ENCODE peak calls at places on chromosomes 12 and 14, in eight cellular contexts. Z is stromal cell of bone marrow; L is NCI-H345; Y is osteoblast; E is RWPE1; M is activated CD4-positive, alpha-beta T cell treated with anti-CD3 and anti-CD28 coated beads for 1 hour; P is ELR; G is stimulated activated CD4-positive, alpha-beta T cell treated with anti-CD3 and anti-CD28 coated beads, Interleukin-15, amount 100 ng/mL, for 1 hour. X is an unnamed sample.

GRCh38 chr12:122102331-122102730 is 23.8 kb downstream of the MLXIP start:
- DNase-seq in Z (peak; percentile 31), L (no peak), Y (no peak), E (no peak), M (no peak), P (no peak), G (no peak), X (no peak)

GRCh38 chr12:131831021-131831571 is 2.9 kb downstream of the MMP17 start:
- DNase-seq in Z (no peak), L (peak; percentile 69), Y (peak; percentile 92), E (no peak), M (no peak), P (peak; percentile 60), G (no peak), X (no peak)

GRCh38 chr12:101775814-101776213 is 36.6 kb upstream of the SYCP3 start:
- DNase-seq in Z (no peak), L (no peak), Y (no peak), E (no peak), M (no peak), P (no peak), G (no peak), X (no peak)

GRCh38 chr12:121217066-121217465 is 7.1 kb downstream of the P2RX4 start:
- DNase-seq in Z (no peak), L (no peak), Y (no peak), E (no peak), M (no peak), P (no peak), G (no peak), X (no peak)

GRCh38 chr12:3726455-3726854 is 26.5 kb downstream of the CRACR2A start:
- DNase-seq in Z (no peak), L (no peak), Y (no peak), E (no peak), M (no peak), P (no peak), G (no peak), X (no peak)

GRCh38 chr12:3520168-3520567 is 29.2 kb downstream of the PRMT8 start:
- DNase-seq in Z (no peak), L (peak; percentile 93), Y (no peak), E (no peak), M (no peak), P (no peak), G (no peak), X (no peak)

GRCh38 chr14:101477648-101478047 is 83.6 kb upstream of the DIO3 start:
- DNase-seq in Z (peak; percentile 13), L (no peak), Y (peak; percentile 89), E (peak; percentile 44), M (no peak), P (peak; percentile 20), G (no peak), X (no peak)

GRCh38 chr12:89883630-89884364 is 175.2 kb upstream of the ATP2B1 start:
- DNase-seq in Z (no peak), L (peak; percentile 91), Y (peak; percentile 76), E (no peak), M (no peak), P (no peak), G (no peak), X (no peak)

GRCh38 chr14:94052662-94053061 is 26.5 kb downstream of the OTUB2 start:
- DNase-seq in Z (no peak), L (no peak), Y (no peak), E (no peak), M (no peak), P (no peak), G (no peak), X (no peak)

GRCh38 chr14:103118663-103119404 is 4.4 kb upstream of the TNFAIP2 start:
- DNase-seq in Z (no peak), L (no peak), Y (no peak), E (no peak), M (no peak), P (no peak), G (no peak), X (no peak)

GRCh38 chr14:95222151-95222631 is 64.9 kb upstream of the DICER1 start:
- DNase-seq in Z (no peak), L (peak; percentile 9), Y (no peak), E (no peak), M (no peak), P (peak; percentile 55), G (no peak), X (no peak)

GRCh38 chr12:52369220-52369619 is 1.9 kb upstream of the KRT85 start:
- DNase-seq in Z (no peak), L (no peak), Y (peak; percentile 31), E (no peak), M (no peak), P (no peak), G (no peak), X (no peak)

GRCh38 chr14:28767239-28767850 is 758 bp downstream of the FOXG1 start:
- DNase-seq in Z (no peak), L (peak; percentile 34), Y (no peak), E (no peak), M (no peak), P (no peak), G (no peak), X (no peak)

GRCh38 chr12:83664650-83665049 is 977.9 kb downstream of the TMTC2 start:
- DNase-seq in Z (no peak), L (peak; percentile 77), Y (no peak), E (no peak), M (no peak), P (no peak), G (no peak), X (no peak)

GRCh38 chr14:76473381-76474263 is 97.7 kb downstream of the ESRRB start:
- DNase-seq in Z (peak; percentile 1), L (no peak), Y (no peak), E (peak; percentile 17), M (no peak), P (peak; percentile 6), G (no peak), X (no peak)

GRCh38 chr12:54984602-54985376 is at the start of gene TESPA1:
- DNase-seq in Z (no peak), L (no peak), Y (no peak), E (no peak), M (peak; percentile 73), P (no peak), G (peak; percentile 65), X (peak; percentile 75)

GRCh38 chr12:113134521-113134951 is 1.0 kb downstream of the RASAL1 start:
- DNase-seq in Z (no peak), L (peak; percentile 17), Y (peak; percentile 51), E (no peak), M (no peak), P (no peak), G (no peak), X (no peak)

GRCh38 chr12:25186038-25186787 is 8.7 kb downstream of the DNAI7 start:
- DNase-seq in Z (no peak), L (no peak), Y (peak; percentile 38), E (no peak), M (no peak), P (no peak), G (no peak), X (no peak)

GRCh38 chr12:71938728-71939385 is at the start of gene TPH2:
- DNase-seq in Z (no peak), L (peak; percentile 43), Y (peak; percentile 30), E (peak; percentile 37), M (no peak), P (peak; percentile 78), G (no peak), X (peak; percentile 10)

GRCh38 chr12:96015672-96016071 is 19.5 kb upstream of the HAL start:
- DNase-seq in Z (no peak), L (no peak), Y (no peak), E (no peak), M (no peak), P (peak; percentile 41), G (no peak), X (no peak)

GRCh38 chr12:84913151-84913550 is 552 bp upstream of the SLC6A15 start:
- DNase-seq in Z (no peak), L (no peak), Y (no peak), E (peak; percentile 30), M (no peak), P (peak; percentile 54), G (no peak), X (no peak)

GRCh38 chr12:115035536-115036107 is 351.6 kb upstream of the TBX3 start:
- DNase-seq in Z (no peak), L (no peak), Y (peak; percentile 81), E (no peak), M (no peak), P (no peak), G (no peak), X (no peak)

GRCh38 chr12:65761301-65761700 is 63.0 kb upstream of the HMGA2 start:
- DNase-seq in Z (no peak), L (no peak), Y (no peak), E (no peak), M (no peak), P (no peak), G (no peak), X (no peak)

GRCh38 chr12:7872565-7873304 is at the start of gene SLC2A14:
- DNase-seq in Z (no peak), L (no peak), Y (peak; percentile 69), E (no peak), M (no peak), P (no peak), G (no peak), X (no peak)

GRCh38 chr12:23596568-23596967 is 352.9 kb downstream of the SOX5 start:
- DNase-seq in Z (no peak), L (no peak), Y (peak; percentile 43), E (no peak), M (no peak), P (no peak), G (no peak), X (no peak)

GRCh38 chr12:109018276-109018675 is 2.6 kb downstream of the SVOP start:
- DNase-seq in Z (no peak), L (no peak), Y (no peak), E (no peak), M (no peak), P (no peak), G (no peak), X (no peak)

GRCh38 chr12:52528641-52529143 is 8.5 kb upstream of the KRT5 start:
- DNase-seq in Z (no peak), L (no peak), Y (no peak), E (no peak), M (no peak), P (no peak), G (no peak), X (no peak)

GRCh38 chr12:66964629-66965028 is 285.8 kb upstream of the GRIP1 start:
- DNase-seq in Z (peak; percentile 4), L (no peak), Y (no peak), E (no peak), M (no peak), P (no peak), G (no peak), X (no peak)

GRCh38 chr12:647039-647712 is 16.1 kb downstream of the NINJ2 start:
- DNase-seq in Z (no peak), L (no peak), Y (no peak), E (no peak), M (no peak), P (no peak), G (no peak), X (no peak)

GRCh38 chr12:7339675-7340074 is 35.8 kb downstream of the ACSM4 start:
- DNase-seq in Z (no peak), L (no peak), Y (no peak), E (no peak), M (no peak), P (no peak), G (no peak), X (no peak)

GRCh38 chr12:92506460-92506859 is 196.3 kb upstream of the PLEKHG7 start:
- DNase-seq in Z (no peak), L (no peak), Y (no peak), E (peak; percentile 15), M (no peak), P (no peak), G (no peak), X (no peak)

X was measured in activated CD8-positive, alpha-beta memory T cell treated with anti-CD3 and anti-CD28 coated beads for 1 hour.